ENCODE peak calls at places on chromosomes 16 and 17, in seven cellular contexts. G is fibroblast of lung; P is left ventricle myocardium inferior; N is mammary epithelial cell; O is CD8-positive, alpha-beta T cell; V is pancreas; S is thoracic aorta. W is an unnamed sample. For H3K4me1, the result is how much of the 10 kb centered on the place peaks cover.

GRCh38 chr17:14196337-14196997 is 40.2 kb downstream of the CDRT15 start:
- DNase-seq in G (no peak), P (no peak), N (no peak), O (no peak), V (no peak), S (no peak), W (no peak)

GRCh38 chr17:14731591-14731990 is 430.7 kb downstream of the HS3ST3B1 start:
- DNase-seq in G (no peak), P (no peak), N (no peak), O (no peak), V (no peak), S (no peak), W (no peak)

GRCh38 chr17:79667746-79668145 is 56.9 kb upstream of the RBFOX3 start:
- DNase-seq in G (no peak), P (peak), N (no peak), O (no peak), V (no peak), S (no peak), W (no peak)

GRCh38 chr17:76467809-76468633 is 618 bp downstream of the AANAT start:
- DNase-seq in G (no peak), P (no peak), N (no peak), O (no peak), V (no peak), S (no peak), W (no peak)

GRCh38 chr17:31495049-31495885 is 103.8 kb downstream of the RAB11FIP4 start:
- DNase-seq in G (no peak), P (no peak), N (peak), O (no peak), V (peak), S (no peak), W (no peak)

GRCh38 chr16:15836074-15836473 is 20.8 kb downstream of the MYH11 start:
- DNase-seq in G (no peak), P (no peak), N (no peak), O (no peak), V (no peak), S (no peak), W (no peak)

GRCh38 chr17:58529275-58529674 is 14.8 kb upstream of the MTMR4 start:
- DNase-seq in G (no peak), P (no peak), N (no peak), O (no peak), V (no peak), S (no peak), W (no peak)

GRCh38 chr17:1047177-1047885 is 50.4 kb downstream of the TIMM22 start:
- DNase-seq in G (peak), P (peak), N (no peak), O (no peak), V (no peak), S (peak), W (no peak)

GRCh38 chr17:67442787-67443624 is 65.9 kb downstream of the PITPNC1 start:
- DNase-seq in G (peak), P (no peak), N (no peak), O (peak), V (no peak), S (no peak), W (no peak)

GRCh38 chr17:80872999-80873951 is 118.4 kb upstream of the CHMP6 start:
- DNase-seq in G (peak), P (peak), N (peak), O (no peak), V (no peak), S (no peak), W (no peak)

GRCh38 chr17:73430165-73430680 is 118.4 kb upstream of the CDC42EP4 start:
- DNase-seq in G (no peak), P (no peak), N (no peak), O (no peak), V (no peak), S (no peak), W (no peak)

GRCh38 chr16:83402969-83403368 is 404.8 kb upstream of the HSBP1 start:
- DNase-seq in G (peak), P (no peak), N (peak), O (no peak), V (no peak), S (no peak), W (no peak)

GRCh38 chr17:57357392-57357784 is 101.1 kb downstream of the MSI2 start:
- DNase-seq in G (peak), P (peak), N (peak), O (no peak), V (peak), S (no peak), W (no peak)

GRCh38 chr16:50408001-50408400 is 39.2 kb upstream of the BRD7 start:
- DNase-seq in G (no peak), P (no peak), N (no peak), O (no peak), V (no peak), S (no peak), W (no peak)

DNA sequence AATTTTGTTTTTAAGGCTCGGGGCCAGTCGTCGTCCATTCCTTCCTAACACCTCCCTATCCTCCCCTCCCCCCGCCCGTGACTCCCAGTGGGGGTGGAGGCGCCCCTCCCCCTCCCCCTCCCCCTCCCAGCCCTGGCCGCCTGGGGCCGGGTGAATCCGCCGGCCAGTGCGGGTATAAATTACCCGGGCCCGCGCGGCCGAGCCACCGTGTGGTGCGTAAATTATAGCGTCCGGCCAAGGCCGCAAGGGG is 2.0 kb upstream of the GSE1 start:
- DNase-seq in G (no peak), P (no peak), N (no peak), O (no peak), V (no peak), S (no peak), W (no peak)
- H3K4me1 ChIP-seq in G (under half), P (half or more), N (under half), O (under half), V (under half), S (under half), W (under half)

GRCh38 chr16:69077251-69077650 is 28.2 kb upstream of the HAS3 start:
- DNase-seq in G (peak), P (no peak), N (peak), O (no peak), V (no peak), S (no peak), W (no peak)
- H3K27ac ChIP-seq in G (no peak), P (no peak), N (peak), O (no peak), V (no peak), S (no peak), W (no peak)

GRCh38 chr17:75459590-75460267 is 3.3 kb downstream of the TMEM94 start:
- DNase-seq in G (no peak), P (no peak), N (no peak), O (no peak), V (no peak), S (no peak), W (no peak)
- H3K4me1 ChIP-seq in G (under half), P (half or more), N (under half), O (under half), V (under half), S (under half), W (under half)

DNA sequence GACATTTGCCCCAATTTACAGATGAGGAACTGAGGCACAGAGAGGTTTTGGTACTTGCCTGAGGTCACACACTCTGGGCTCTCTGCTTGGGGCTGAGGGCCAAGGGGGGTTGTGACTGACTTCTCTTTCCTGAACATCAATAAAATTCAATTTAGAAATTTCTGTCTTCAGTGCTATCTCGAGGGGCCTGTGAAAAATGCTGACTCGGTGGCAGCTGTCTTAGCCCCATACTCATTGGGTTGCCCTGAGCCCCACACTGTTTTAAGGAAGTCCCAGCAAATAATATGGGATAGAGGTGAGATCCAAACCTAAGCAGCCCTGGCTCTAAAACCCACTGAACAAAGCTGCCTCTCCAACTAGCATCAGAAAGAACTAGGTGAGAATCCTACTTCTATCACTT is 7.0 kb upstream of the BRCA1 start:
- DNase-seq in G (no peak), P (no peak), N (no peak), O (no peak), V (no peak), S (no peak), W (no peak)
- H3K27ac ChIP-seq in G (no peak), P (no peak), N (no peak), O (no peak), V (no peak), S (no peak), W (no peak)

GRCh38 chr16:67451704-67452435 is 20.9 kb downstream of the HSD11B2 start:
- DNase-seq in G (no peak), P (peak), N (no peak), O (no peak), V (peak), S (no peak), W (no peak)
- H3K4me1 ChIP-seq in G (under half), P (half or more), N (under half), O (under half), V (under half), S (under half), W (under half)

DNA sequence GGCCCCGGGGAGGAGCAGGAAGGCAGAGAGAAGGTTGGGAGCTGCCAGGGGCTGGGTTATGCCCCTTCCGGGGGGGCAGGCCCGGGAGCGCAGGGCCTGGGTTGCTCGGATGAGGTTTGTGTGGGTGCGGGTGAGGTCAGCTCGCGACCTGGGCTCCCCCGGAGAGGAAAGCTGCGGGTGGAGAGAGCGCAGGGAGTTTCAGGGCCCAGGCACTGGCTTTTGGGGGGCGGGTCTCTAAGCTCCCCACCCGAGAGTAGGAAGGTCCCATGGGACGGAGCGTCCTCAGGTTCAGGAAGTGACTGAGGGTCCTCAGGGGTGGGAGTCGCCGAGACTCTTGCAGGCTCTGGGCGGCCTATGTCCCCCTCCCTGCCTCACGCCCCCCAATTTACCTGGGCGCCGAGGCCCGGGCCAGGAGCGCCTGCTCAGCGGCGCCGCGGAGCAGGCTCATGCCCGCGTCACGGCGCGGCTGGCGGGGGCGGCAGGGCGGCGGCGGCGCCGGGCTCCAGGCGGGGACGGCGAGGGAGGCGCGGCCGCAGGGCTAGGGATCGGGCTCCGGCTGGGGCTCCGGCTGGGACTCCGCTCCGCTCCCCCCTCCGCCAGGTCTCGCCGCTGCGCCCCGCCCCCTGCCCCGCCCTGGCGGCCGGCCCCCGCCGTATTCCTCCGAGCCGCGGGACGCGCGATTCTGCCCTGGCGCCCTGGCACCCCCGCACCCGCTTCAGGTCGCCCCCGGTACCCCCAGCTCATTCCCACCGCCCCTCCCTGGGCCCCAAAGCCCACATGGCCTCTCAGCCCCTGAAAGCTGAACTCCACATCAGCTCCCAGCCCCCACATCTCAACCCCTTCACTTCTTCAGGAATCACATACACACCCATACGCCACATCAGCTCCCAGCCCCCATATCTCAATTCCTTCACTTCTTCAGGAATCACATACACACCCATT is at the start of gene DOK4:
- DNase-seq in G (peak), P (peak), N (peak), O (peak), V (peak), S (no peak), W (peak)
- H3K27ac ChIP-seq in G (no peak), P (peak), N (peak), O (no peak), V (peak), S (peak), W (peak)

GRCh38 chr16:70715113-70715711 is 29.4 kb upstream of the MTSS2 start:
- DNase-seq in G (peak), P (peak), N (peak), O (no peak), V (peak), S (peak), W (no peak)

GRCh38 chr16:70717065-70717464 is 31.2 kb upstream of the MTSS2 start:
- DNase-seq in G (no peak), P (no peak), N (no peak), O (no peak), V (no peak), S (no peak), W (no peak)

GRCh38 chr16:70717817-70718216 is 32.0 kb upstream of the MTSS2 start:
- DNase-seq in G (no peak), P (no peak), N (no peak), O (no peak), V (no peak), S (no peak), W (no peak)

GRCh38 chr16:70714526-70715112 is 28.8 kb upstream of the MTSS2 start:
- DNase-seq in G (no peak), P (no peak), N (no peak), O (no peak), V (no peak), S (no peak), W (no peak)

DNA sequence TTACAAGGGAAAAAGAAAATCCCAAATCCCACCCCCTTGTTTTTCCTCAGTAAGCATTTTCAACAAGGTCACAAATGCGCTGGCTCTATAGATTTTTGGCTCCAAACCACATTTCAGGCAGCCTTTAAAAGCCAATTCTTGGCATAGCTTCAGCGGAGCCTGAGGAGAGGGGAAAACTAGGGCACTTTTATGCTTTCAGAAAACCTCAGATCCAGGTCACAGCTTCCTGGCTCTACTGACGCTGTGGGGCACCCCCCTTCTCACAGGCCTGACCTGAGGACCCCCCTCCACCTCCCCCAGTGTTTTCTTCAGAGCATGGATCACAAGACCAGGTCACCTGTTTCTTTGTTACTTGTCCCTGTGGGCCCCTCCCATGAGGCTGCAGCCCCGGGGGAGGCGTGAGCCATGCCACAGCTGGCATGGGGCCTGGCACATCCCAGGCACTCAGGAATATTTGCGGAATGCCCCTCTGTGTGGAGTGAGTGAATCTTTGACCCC is 30.1 kb upstream of the MTSS2 start:
- DNase-seq in G (peak), P (no peak), N (no peak), O (no peak), V (no peak), S (no peak), W (no peak)
- H3K4me1 ChIP-seq in G (under half), P (under half), N (under half), O (under half), V (under half), S (under half), W (under half)

GRCh38 chr16:1363501-1364041 is 11.8 kb downstream of the GNPTG start:
- DNase-seq in G (peak), P (peak), N (peak), O (peak), V (peak), S (no peak), W (peak)

GRCh38 chr16:1364510-1364909 is 12.8 kb downstream of the GNPTG start:
- DNase-seq in G (no peak), P (no peak), N (no peak), O (no peak), V (no peak), S (no peak), W (no peak)

GRCh38 chr16:1366060-1366711 is 14.5 kb downstream of the GNPTG start:
- DNase-seq in G (no peak), P (no peak), N (no peak), O (no peak), V (no peak), S (no peak), W (no peak)

GRCh38 chr16:1361685-1362360 is 10.1 kb downstream of the GNPTG start:
- DNase-seq in G (no peak), P (no peak), N (no peak), O (no peak), V (no peak), S (no peak), W (no peak)

GRCh38 chr16:1362807-1363206 is 11.1 kb downstream of the GNPTG start:
- DNase-seq in G (no peak), P (no peak), N (no peak), O (no peak), V (peak), S (no peak), W (no peak)
- H3K27ac ChIP-seq in G (no peak), P (no peak), N (no peak), O (no peak), V (no peak), S (no peak), W (no peak)

GRCh38 chr17:38868968-38869646 is 751 bp upstream of the LASP1 start:
- DNase-seq in G (peak), P (peak), N (peak), O (peak), V (peak), S (peak), W (peak)
- H3K4me1 ChIP-seq in G (under half), P (half or more), N (under half), O (under half), V (under half), S (under half), W (under half)

W was measured in naive thymus-derived CD4-positive, alpha-beta T cell.